ENCODE peak calls at places on chromosomes 16 and 17, in four cellular contexts. Q, B, A and F are unnamed samples. For H3K4me1, the result is how much of the 10 kb centered on the place peaks cover.

GRCh38 chr17:17712268-17712924 is 31.1 kb downstream of the RAI1 start:
- DNase-seq in Q (no peak), B (no peak), A (no peak), F (no peak)

GRCh38 chr17:19309701-19310100 is 52.8 kb downstream of the B9D1 start:
- DNase-seq in A (no peak), B (no peak), Q (no peak), F (no peak)

GRCh38 chr16:75928295-75928694 is 202.0 kb upstream of the CPHXL start:
- DNase-seq in B (no peak), A (no peak), Q (no peak), F (no peak)

GRCh38 chr16:66720766-66721165 is 24.2 kb upstream of the CMTM4 start:
- DNase-seq in B (no peak), Q (no peak), A (no peak), F (no peak)

GRCh38 chr17:60155815-60156214 is 6.0 kb downstream of the CA4 start:
- DNase-seq in Q (no peak), A (no peak), B (no peak), F (no peak)

GRCh38 chr17:41733348-41734138 is 900 bp downstream of the HAP1 start:
- DNase-seq in A (no peak), Q (no peak), B (no peak), F (no peak)

GRCh38 chr17:42270175-42270545 is 6.0 kb downstream of the STAT5B start:
- DNase-seq in Q (no peak), B (no peak), A (no peak), F (no peak)

GRCh38 chr17:53627511-53627910 is 195.2 kb upstream of the KIF2B start:
- DNase-seq in Q (no peak), B (no peak), A (no peak), F (no peak)

GRCh38 chr16:86575754-86576557 is 2.4 kb upstream of the FOXL1 start:
- DNase-seq in B (no peak), A (peak), Q (peak), F (peak)

GRCh38 chr16:17377360-17378324 is 93.1 kb downstream of the XYLT1 start:
- DNase-seq in Q (peak), A (no peak), B (no peak), F (no peak)

GRCh38 chr17:45740553-45741330 is 43.4 kb upstream of the CRHR1 start:
- DNase-seq in Q (peak), A (no peak), B (peak), F (peak)

GRCh38 chr16:67860589-67861398 is 12.1 kb upstream of the EDC4 start:
- DNase-seq in Q (no peak), B (no peak), A (no peak), F (no peak)

GRCh38 chr16:72467157-72467759 is 295.3 kb upstream of the PMFBP1 start:
- DNase-seq in A (no peak), Q (no peak), B (no peak), F (peak)

GRCh38 chr17:7141824-7142223 is 27.2 kb upstream of the ASGR2 start:
- DNase-seq in A (no peak), Q (no peak), B (no peak), F (peak)

GRCh38 chr16:88058817-88059216 is 107.6 kb downstream of the BANP start:
- DNase-seq in A (no peak), B (no peak), Q (no peak), F (no peak)

GRCh38 chr16:21952040-21952792 is 945 bp upstream of the UQCRC2 start:
- DNase-seq in A (peak), B (peak), Q (peak), F (peak)

GRCh38 chr16:24748242-24748641 is 18.8 kb downstream of the TNRC6A start:
- DNase-seq in B (no peak), Q (peak), A (no peak), F (peak)

GRCh38 chr17:7560172-7561027 is 1.3 kb upstream of the SENP3 start:
- DNase-seq in B (no peak), A (peak), Q (peak), F (peak)

DNA sequence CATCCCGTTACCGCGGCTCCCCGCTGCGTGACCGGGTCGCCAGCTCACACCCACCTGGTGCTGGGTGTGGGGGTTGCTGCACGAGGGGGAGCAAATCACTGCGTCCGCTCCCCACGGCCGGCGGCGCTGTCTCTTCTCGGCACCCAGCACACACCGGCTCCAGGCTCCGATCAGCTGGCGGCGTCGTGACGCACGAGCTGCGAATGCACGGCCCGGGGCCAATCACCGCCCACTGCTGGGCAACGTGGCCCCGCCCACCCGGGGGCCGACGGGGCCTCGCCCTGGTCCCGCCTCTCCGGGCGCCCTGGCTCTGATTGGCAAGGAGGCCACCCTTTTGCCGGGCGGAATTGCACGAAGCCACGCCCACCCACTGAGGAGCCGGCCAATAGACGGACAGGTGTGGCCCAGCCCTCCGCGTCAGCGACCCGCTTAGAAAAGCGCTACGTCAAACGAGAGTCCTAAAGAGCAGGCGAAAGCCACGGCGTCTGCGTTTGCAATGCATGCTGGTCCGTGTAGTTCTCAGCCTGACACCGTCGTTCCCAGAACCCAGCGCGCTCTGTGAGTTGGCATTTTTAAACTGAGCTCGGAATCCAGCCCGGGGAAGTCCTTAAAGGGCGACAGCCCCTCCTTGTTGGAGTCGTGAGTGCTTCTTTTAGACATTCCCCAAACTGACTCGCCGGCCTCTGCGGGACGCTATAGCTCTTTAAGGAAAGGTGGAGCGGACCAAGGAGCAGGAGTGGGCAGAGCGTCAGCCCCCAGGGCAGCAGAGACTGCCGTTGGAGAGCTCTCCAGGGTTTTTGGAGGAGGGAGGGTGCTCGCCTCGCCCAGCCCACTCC is 6.1 kb upstream of the TLCD2 start:
- DNase-seq in Q (peak), A (peak), B (peak), F (peak)
- H3K4me1 ChIP-seq in Q (under half), A (under half), B (under half), F (under half)

GRCh38 chr17:35499548-35499947 is 37.9 kb downstream of the SLFN12L start:
- DNase-seq in Q (no peak), B (no peak), A (no peak), F (no peak)
- H3K27ac ChIP-seq in Q (no peak), B (no peak), A (no peak), F (no peak)

GRCh38 chr17:81258292-81258691 is 19.2 kb downstream of the NDUFAF8 start:
- DNase-seq in Q (no peak), B (no peak), A (no peak), F (no peak)
- H3K4me1 ChIP-seq in Q (under half), B (under half), A (under half), F (under half)

GRCh38 chr16:9364721-9365693 is 273.6 kb downstream of the HAPSTR1 start:
- DNase-seq in Q (peak), A (no peak), B (no peak), F (no peak)

GRCh38 chr16:9370071-9370491 is 278.6 kb downstream of the HAPSTR1 start:
- DNase-seq in A (no peak), Q (no peak), B (no peak), F (no peak)

GRCh38 chr16:9363520-9363919 is 272.1 kb downstream of the HAPSTR1 start:
- DNase-seq in Q (no peak), A (no peak), B (no peak), F (no peak)

GRCh38 chr16:9362050-9362449 is 270.6 kb downstream of the HAPSTR1 start:
- DNase-seq in Q (no peak), A (no peak), B (no peak), F (no peak)

GRCh38 chr16:9366048-9366969 is 274.9 kb downstream of the HAPSTR1 start:
- DNase-seq in A (no peak), B (no peak), Q (no peak), F (no peak)
- H3K27ac ChIP-seq in A (no peak), B (no peak), Q (no peak), F (no peak)

GRCh38 chr16:70712942-70713341 is 27.1 kb upstream of the MTSS2 start:
- DNase-seq in Q (no peak), A (no peak), B (no peak), F (no peak)

GRCh38 chr16:70713781-70714180 is 27.9 kb upstream of the MTSS2 start:
- DNase-seq in A (no peak), Q (no peak), B (no peak), F (no peak)

GRCh38 chr16:70714526-70715112 is 28.8 kb upstream of the MTSS2 start:
- DNase-seq in B (no peak), A (no peak), Q (no peak), F (no peak)

GRCh38 chr16:70712359-70712758 is 26.5 kb upstream of the MTSS2 start:
- DNase-seq in Q (no peak), B (no peak), A (no peak), F (no peak)

DNA sequence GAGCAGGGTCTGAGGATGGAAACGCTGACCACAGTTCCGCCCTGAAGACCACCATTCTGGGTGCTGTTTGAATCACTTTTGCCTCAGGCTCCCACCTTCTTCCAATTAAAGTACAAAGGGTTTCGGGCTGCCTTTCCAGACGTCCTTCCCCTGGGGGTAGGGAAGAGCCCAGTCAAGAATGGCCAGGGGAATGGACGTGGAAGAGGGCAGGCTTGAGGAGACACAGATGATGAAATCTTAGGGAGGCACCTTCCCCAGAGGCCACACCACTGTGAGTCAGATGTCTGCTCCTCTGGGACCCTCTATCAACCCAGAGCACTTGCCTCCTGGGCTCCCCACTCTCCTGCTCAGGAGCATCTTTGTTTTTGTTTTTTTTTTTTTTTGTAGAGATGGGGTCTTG is 27.5 kb upstream of the MTSS2 start:
- DNase-seq in Q (no peak), B (no peak), A (no peak), F (no peak)
- H3K4me1 ChIP-seq in Q (under half), B (under half), A (under half), F (under half)